ENCODE peak calls at places on chromosomes 13 and 19, in six cellular contexts. A, C, W, J, T and G are unnamed samples.

GRCh38 chr19:33397536-33398360 is 24.2 kb downstream of the CEBPG start:
- DNase-seq in A (no peak), C (no peak), W (no peak), J (no peak), T (no peak), G (peak; percentile 50)

GRCh38 chr13:66618702-66619101 is 611.4 kb downstream of the PCDH9 start:
- DNase-seq in A (peak; percentile 63), C (peak; percentile 50), W (no peak), J (no peak), T (no peak), G (no peak)

GRCh38 chr13:42745655-42746054 is 35.7 kb upstream of the FAM216B start:
- DNase-seq in A (peak; percentile 58), C (no peak), W (no peak), J (no peak), T (no peak), G (no peak)

GRCh38 chr19:10815969-10816635 is 19.9 kb downstream of the TMED1 start:
- DNase-seq in A (peak; percentile 14), C (no peak), W (no peak), J (no peak), T (no peak), G (no peak)

GRCh38 chr13:25300861-25301346 is 521 bp upstream of the NUP58 start:
- DNase-seq in A (no peak), C (no peak), W (peak; percentile 46), J (no peak), T (no peak), G (peak; percentile 22)

GRCh38 chr13:76677047-76677446 is 209.2 kb downstream of the KCTD12 start:
- DNase-seq in A (peak; percentile 43), C (no peak), W (peak; percentile 20), J (no peak), T (no peak), G (peak; percentile 25)

GRCh38 chr13:41053384-41053826 is 7.9 kb upstream of the WBP4 start:
- DNase-seq in A (peak; percentile 49), C (peak; percentile 48), W (no peak), J (no peak), T (no peak), G (no peak)

GRCh38 chr19:1855040-1855827 is 7.0 kb upstream of the REXO1 start:
- DNase-seq in A (peak; percentile 85), C (peak; percentile 38), W (peak; percentile 95), J (peak; percentile 79), T (peak; percentile 89), G (peak; percentile 87)

GRCh38 chr19:35090160-35090794 is 25.3 kb upstream of the FXYD3 start:
- DNase-seq in A (peak; percentile 53), C (peak; percentile 75), W (no peak), J (peak; percentile 19), T (no peak), G (peak; percentile 41)

GRCh38 chr13:79468402-79468801 is 12.6 kb upstream of the NDFIP2 start:
- DNase-seq in A (no peak), C (no peak), W (no peak), J (no peak), T (no peak), G (no peak)

GRCh38 chr13:44117351-44117750 is 237.6 kb downstream of the LACC1 start:
- DNase-seq in A (peak; percentile 48), C (no peak), W (no peak), J (no peak), T (no peak), G (no peak)

GRCh38 chr13:95784161-95784880 is 107.4 kb downstream of the DNAJC3 start:
- DNase-seq in A (peak; percentile 91), C (peak; percentile 62), W (no peak), J (no peak), T (no peak), G (no peak)

GRCh38 chr19:47729468-47729798 is 15.9 kb upstream of the NOP53 start:
- DNase-seq in A (peak; percentile 85), C (peak; percentile 89), W (peak; percentile 68), J (no peak), T (peak; percentile 93), G (peak; percentile 79)

GRCh38 chr19:56748443-56748842 is 76.9 kb upstream of the ZNF835 start:
- DNase-seq in A (no peak), C (peak; percentile 50), W (no peak), J (no peak), T (no peak), G (no peak)

GRCh38 chr13:43054803-43055802 is 31.7 kb downstream of the DNAJC15 start:
- DNase-seq in A (peak; percentile 87), C (peak; percentile 40), W (peak; percentile 28), J (no peak), T (no peak), G (peak; percentile 46)

GRCh38 chr19:1917926-1918325 is 12.7 kb downstream of the ADAT3 start:
- DNase-seq in A (no peak), C (no peak), W (no peak), J (no peak), T (no peak), G (no peak)

GRCh38 chr19:24140099-24140498 is 53.1 kb downstream of the ZNF254 start:
- DNase-seq in A (peak; percentile 96), C (peak; percentile 89), W (no peak), J (no peak), T (no peak), G (no peak)

GRCh38 chr19:3008994-3009393 is 20.1 kb downstream of the TLE2 start:
- DNase-seq in A (no peak), C (no peak), W (no peak), J (no peak), T (no peak), G (no peak)

GRCh38 chr13:47696677-47697076 is 304.4 kb downstream of the SUCLA2 start:
- DNase-seq in A (no peak), C (no peak), W (no peak), J (no peak), T (no peak), G (no peak)

GRCh38 chr19:15885919-15886318 is 12.0 kb downstream of the CYP4F2 start:
- DNase-seq in A (no peak), C (no peak), W (no peak), J (no peak), T (no peak), G (no peak)

GRCh38 chr19:29714953-29715694 is at the start of gene C19orf12:
- DNase-seq in A (peak; percentile 23), C (peak; percentile 37), W (peak; percentile 73), J (peak; percentile 52), T (no peak), G (peak; percentile 81)

GRCh38 chr13:52127783-52128702 is 830 bp downstream of the NEK5 start:
- DNase-seq in A (peak; percentile 53), C (peak; percentile 79), W (peak; percentile 16), J (peak; percentile 27), T (no peak), G (no peak)

GRCh38 chr13:94641432-94641941 is 39.8 kb downstream of the GPR180 start:
- DNase-seq in A (peak; percentile 86), C (peak; percentile 62), W (no peak), J (no peak), T (no peak), G (no peak)

GRCh38 chr13:94636942-94637578 is 35.4 kb downstream of the GPR180 start:
- DNase-seq in A (no peak), C (no peak), W (no peak), J (no peak), T (no peak), G (no peak)

GRCh38 chr13:94640676-94641075 is 39.0 kb downstream of the GPR180 start:
- DNase-seq in A (peak; percentile 34), C (peak; percentile 27), W (no peak), J (no peak), T (no peak), G (no peak)
- H3K27ac ChIP-seq in A (no peak overlapping the region), C (peak overlapping the region; percentile 64), W (no peak overlapping the region), J (no peak overlapping the region), T (no peak overlapping the region), G (no peak overlapping the region)

DNA sequence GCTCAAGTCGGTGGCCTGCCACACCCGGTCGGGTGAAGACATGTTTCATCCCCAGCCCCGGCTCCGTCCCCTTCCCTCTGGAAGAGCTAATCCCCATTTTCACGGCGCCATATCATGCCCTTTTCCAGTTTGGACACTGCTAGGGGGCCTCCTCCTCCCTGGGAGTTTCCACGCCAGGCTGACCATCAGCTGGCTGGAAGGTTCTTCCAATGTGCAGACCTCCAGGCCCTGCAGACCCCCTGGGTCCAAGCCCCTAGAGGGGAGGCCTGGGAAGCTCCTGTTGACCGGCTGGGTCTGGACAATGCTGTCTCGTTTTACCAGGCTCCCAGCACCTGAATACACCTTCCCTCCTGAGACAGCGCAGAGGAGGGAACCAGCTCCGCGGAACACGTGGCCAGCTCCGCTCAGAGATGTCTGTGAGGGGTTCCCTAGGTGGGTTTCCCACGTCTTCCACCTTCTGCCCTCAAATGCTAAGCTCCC is 44.7 kb upstream of the RANBP3 start:
- DNase-seq in A (no peak), C (no peak), W (no peak), J (no peak), T (no peak), G (no peak)
- H3K4me3 ChIP-seq in A (no peak overlapping the region), C (no peak overlapping the region), W (no peak overlapping the region), J (no peak overlapping the region), T (no peak overlapping the region), G (no peak overlapping the region)

GRCh38 chr13:31334547-31334946 is 134.8 kb downstream of the B3GLCT start:
- DNase-seq in A (no peak), C (no peak), W (no peak), J (no peak), T (no peak), G (no peak)

GRCh38 chr13:31334994-31335549 is 135.3 kb downstream of the B3GLCT start:
- DNase-seq in A (no peak), C (peak; percentile 73), W (no peak), J (no peak), T (no peak), G (no peak)

GRCh38 chr13:31327157-31327556 is 127.4 kb downstream of the B3GLCT start:
- DNase-seq in A (no peak), C (no peak), W (no peak), J (no peak), T (no peak), G (no peak)

GRCh38 chr13:31328549-31329229 is 128.9 kb downstream of the B3GLCT start:
- DNase-seq in A (peak; percentile 14), C (peak; percentile 47), W (no peak), J (no peak), T (no peak), G (no peak)

GRCh38 chr13:31331051-31331450 is 131.3 kb downstream of the B3GLCT start:
- DNase-seq in A (no peak), C (no peak), W (no peak), J (no peak), T (no peak), G (no peak)
- H3K27ac ChIP-seq in A (no peak overlapping the region), C (no peak overlapping the region), W (no peak overlapping the region), J (no peak overlapping the region), T (no peak overlapping the region), G (no peak overlapping the region)

DNA sequence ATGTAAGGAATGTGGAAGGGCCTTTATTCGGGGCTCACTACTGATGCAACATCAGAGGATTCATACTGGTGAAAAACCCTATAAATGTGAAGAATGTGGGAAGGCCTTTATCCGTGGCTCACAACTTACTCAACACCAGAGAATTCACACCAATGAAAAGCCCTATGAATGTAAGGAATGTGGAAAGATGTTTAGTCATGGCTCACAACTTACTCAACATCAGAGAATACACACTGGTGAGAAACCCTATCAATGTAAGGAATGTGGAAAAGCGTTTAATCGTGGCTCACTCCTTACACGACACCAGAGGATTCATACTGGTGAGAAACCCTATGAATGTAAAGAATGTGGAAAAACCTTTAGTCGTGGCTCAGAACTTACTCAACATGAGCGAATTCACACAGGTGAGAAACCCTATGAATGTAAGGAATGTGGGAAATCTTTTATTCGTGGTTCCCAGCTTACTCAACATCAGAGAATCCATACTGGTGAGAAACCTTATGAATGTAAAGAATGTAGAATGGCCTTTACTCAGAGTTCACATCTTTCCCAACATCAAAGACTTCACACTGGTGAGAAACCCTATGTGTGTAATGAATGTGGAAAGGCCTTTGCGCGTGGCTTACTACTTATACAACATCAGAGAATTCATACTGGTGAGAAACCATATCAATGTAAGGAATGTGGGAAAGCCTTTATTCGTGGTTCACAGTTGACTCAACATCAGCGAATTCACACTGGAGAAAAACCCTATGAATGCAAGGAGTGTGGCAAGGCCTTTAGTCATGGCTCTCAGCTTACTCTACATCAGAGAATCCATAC is 44.3 kb downstream of the ZNF585A start:
- DNase-seq in A (no peak), C (no peak), W (no peak), J (no peak), T (no peak), G (no peak)
- H3K4me3 ChIP-seq in A (no peak overlapping the region), C (no peak overlapping the region), W (no peak overlapping the region), J (peak overlapping the region; percentile 6), T (peak overlapping the region; percentile 32), G (no peak overlapping the region)